ENCODE peak calls at places on chromosomes 11 and 22, in ten cellular contexts. One of them, this sample, is unnamed.

GRCh38 chr11:122721201-122721963 is 65.9 kb downstream of the UBASH3B start:
- DNase-seq in GM13977: no peak
- DNase-seq in lower lobe of right lung: no peak
- DNase-seq in dorsolateral prefrontal cortex: no peak
- DNase-seq in heart right ventricle: no peak
- DNase-seq in fibroblast of mammary gland: peak
- DNase-seq in lung: no peak
- DNase-seq in RWPE1: no peak
- DNase-seq in upper lobe of right lung: no peak
- DNase-seq in GM10248: no peak
- DNase-seq in this sample: no peak

GRCh38 chr11:96265972-96266371 is 77.0 kb downstream of the MAML2 start:
- DNase-seq in heart right ventricle: no peak
- DNase-seq in GM13977: no peak
- DNase-seq in lung: no peak
- DNase-seq in dorsolateral prefrontal cortex: no peak
- DNase-seq in upper lobe of right lung: no peak
- DNase-seq in lower lobe of right lung: no peak
- DNase-seq in GM10248: no peak
- DNase-seq in RWPE1: no peak
- DNase-seq in fibroblast of mammary gland: no peak
- DNase-seq in this sample: no peak

GRCh38 chr22:47129902-47130301 is 367.5 kb downstream of the TBC1D22A start:
- DNase-seq in GM13977: no peak
- DNase-seq in upper lobe of right lung: peak
- DNase-seq in lower lobe of right lung: peak
- DNase-seq in GM10248: no peak
- DNase-seq in dorsolateral prefrontal cortex: no peak
- DNase-seq in heart right ventricle: no peak
- DNase-seq in RWPE1: no peak
- DNase-seq in lung: no peak
- DNase-seq in fibroblast of mammary gland: no peak
- DNase-seq in this sample: no peak

GRCh38 chr22:27086728-27087450 is 429.5 kb downstream of the MIAT start:
- DNase-seq in GM13977: no peak
- DNase-seq in lower lobe of right lung: no peak
- DNase-seq in fibroblast of mammary gland: no peak
- DNase-seq in RWPE1: no peak
- DNase-seq in heart right ventricle: no peak
- DNase-seq in lung: no peak
- DNase-seq in GM10248: no peak
- DNase-seq in upper lobe of right lung: no peak
- DNase-seq in dorsolateral prefrontal cortex: no peak
- DNase-seq in this sample: no peak

GRCh38 chr11:113664069-113664980 is 41.8 kb downstream of the TMPRSS5 start:
- DNase-seq in dorsolateral prefrontal cortex: no peak
- DNase-seq in fibroblast of mammary gland: peak
- DNase-seq in upper lobe of right lung: no peak
- DNase-seq in RWPE1: peak
- DNase-seq in lung: no peak
- DNase-seq in lower lobe of right lung: no peak
- DNase-seq in GM13977: no peak
- DNase-seq in heart right ventricle: no peak
- DNase-seq in GM10248: no peak
- DNase-seq in this sample: peak

GRCh38 chr11:62588966-62589637 is 2.2 kb downstream of the TUT1 start:
- DNase-seq in GM13977: no peak
- DNase-seq in lower lobe of right lung: no peak
- DNase-seq in fibroblast of mammary gland: peak
- DNase-seq in heart right ventricle: no peak
- DNase-seq in RWPE1: no peak
- DNase-seq in GM10248: no peak
- DNase-seq in lung: no peak
- DNase-seq in dorsolateral prefrontal cortex: no peak
- DNase-seq in upper lobe of right lung: no peak
- DNase-seq in this sample: no peak

GRCh38 chr11:356610-357009 is 12.7 kb upstream of the B4GALNT4 start:
- DNase-seq in GM13977: no peak
- DNase-seq in RWPE1: no peak
- DNase-seq in upper lobe of right lung: no peak
- DNase-seq in dorsolateral prefrontal cortex: no peak
- DNase-seq in lower lobe of right lung: no peak
- DNase-seq in heart right ventricle: no peak
- DNase-seq in lung: no peak
- DNase-seq in GM10248: no peak
- DNase-seq in fibroblast of mammary gland: no peak
- DNase-seq in this sample: no peak

GRCh38 chr11:130499828-130500227 is 51.4 kb downstream of the ADAMTS15 start:
- DNase-seq in RWPE1: no peak
- DNase-seq in GM10248: no peak
- DNase-seq in lower lobe of right lung: no peak
- DNase-seq in dorsolateral prefrontal cortex: no peak
- DNase-seq in lung: no peak
- DNase-seq in heart right ventricle: no peak
- DNase-seq in GM13977: no peak
- DNase-seq in fibroblast of mammary gland: peak
- DNase-seq in upper lobe of right lung: no peak
- DNase-seq in this sample: no peak

GRCh38 chr11:119476038-119476437 is 53.1 kb upstream of the THY1 start:
- DNase-seq in RWPE1: no peak
- DNase-seq in dorsolateral prefrontal cortex: no peak
- DNase-seq in lung: no peak
- DNase-seq in lower lobe of right lung: no peak
- DNase-seq in heart right ventricle: no peak
- DNase-seq in fibroblast of mammary gland: no peak
- DNase-seq in upper lobe of right lung: no peak
- DNase-seq in GM10248: no peak
- DNase-seq in GM13977: no peak
- DNase-seq in this sample: no peak

GRCh38 chr11:66676279-66676919 is 1.3 kb downstream of the RBM4B start:
- DNase-seq in heart right ventricle: no peak
- DNase-seq in dorsolateral prefrontal cortex: no peak
- DNase-seq in lung: no peak
- DNase-seq in RWPE1: no peak
- DNase-seq in upper lobe of right lung: peak
- DNase-seq in GM10248: no peak
- DNase-seq in GM13977: no peak
- DNase-seq in fibroblast of mammary gland: no peak
- DNase-seq in lower lobe of right lung: no peak
- DNase-seq in this sample: no peak

GRCh38 chr22:40193429-40194421 is 16.0 kb downstream of the TNRC6B start:
- DNase-seq in lung: no peak
- DNase-seq in dorsolateral prefrontal cortex: no peak
- DNase-seq in GM10248: no peak
- DNase-seq in upper lobe of right lung: no peak
- DNase-seq in GM13977: no peak
- DNase-seq in RWPE1: no peak
- DNase-seq in lower lobe of right lung: no peak
- DNase-seq in fibroblast of mammary gland: peak
- DNase-seq in heart right ventricle: no peak
- DNase-seq in this sample: no peak

GRCh38 chr22:46545041-46545796 is 7.8 kb upstream of the CELSR1 start:
- DNase-seq in GM10248: no peak
- DNase-seq in lower lobe of right lung: no peak
- DNase-seq in fibroblast of mammary gland: peak
- DNase-seq in dorsolateral prefrontal cortex: no peak
- DNase-seq in lung: no peak
- DNase-seq in upper lobe of right lung: no peak
- DNase-seq in RWPE1: no peak
- DNase-seq in heart right ventricle: no peak
- DNase-seq in GM13977: no peak
- DNase-seq in this sample: no peak

GRCh38 chr11:34363363-34364084 is 5.7 kb upstream of the ABTB2 start:
- DNase-seq in GM13977: no peak
- DNase-seq in lung: no peak
- DNase-seq in dorsolateral prefrontal cortex: no peak
- DNase-seq in lower lobe of right lung: no peak
- DNase-seq in GM10248: no peak
- DNase-seq in RWPE1: no peak
- DNase-seq in fibroblast of mammary gland: peak
- DNase-seq in heart right ventricle: no peak
- DNase-seq in upper lobe of right lung: no peak
- DNase-seq in this sample: no peak

GRCh38 chr11:34364102-34364501 is 6.3 kb upstream of the ABTB2 start:
- DNase-seq in lung: no peak
- DNase-seq in dorsolateral prefrontal cortex: no peak
- DNase-seq in fibroblast of mammary gland: no peak
- DNase-seq in upper lobe of right lung: no peak
- DNase-seq in GM10248: no peak
- DNase-seq in GM13977: no peak
- DNase-seq in lower lobe of right lung: no peak
- DNase-seq in RWPE1: no peak
- DNase-seq in heart right ventricle: no peak
- DNase-seq in this sample: no peak

DNA sequence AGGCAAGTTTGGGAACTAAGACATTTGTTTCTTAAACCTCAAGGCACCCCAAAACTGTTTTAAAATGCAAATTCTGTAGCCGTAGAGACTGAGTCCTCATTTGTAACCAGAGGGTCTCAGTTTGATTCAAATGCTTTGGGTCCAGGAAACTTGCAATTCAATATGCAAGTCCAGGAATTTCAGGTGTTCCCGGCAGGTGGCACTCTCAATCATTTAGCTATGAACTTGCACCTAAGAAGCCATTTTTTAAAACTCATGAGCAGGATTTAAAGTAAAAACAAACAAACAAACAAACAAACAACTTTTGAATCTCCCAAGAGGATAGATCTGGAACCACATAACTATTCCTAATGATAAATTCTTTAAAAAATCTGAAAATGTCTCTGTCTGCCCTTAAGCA is 8.7 kb upstream of the ABTB2 start:
- DNase-seq in fibroblast of mammary gland: peak
- DNase-seq in GM13977: peak
- DNase-seq in heart right ventricle: no peak
- DNase-seq in RWPE1: no peak
- DNase-seq in upper lobe of right lung: no peak
- DNase-seq in lower lobe of right lung: peak
- DNase-seq in dorsolateral prefrontal cortex: no peak
- DNase-seq in lung: no peak
- DNase-seq in GM10248: peak
- DNase-seq in this sample: no peak
- TF ChIP-seq CTCF in fibroblast of mammary gland: peak
- TF ChIP-seq CTCF in GM13977: peak
- TF ChIP-seq CTCF in heart right ventricle: peak
- TF ChIP-seq CTCF in RWPE1: no peak
- TF ChIP-seq CTCF in upper lobe of right lung: peak
- TF ChIP-seq CTCF in lower lobe of right lung: peak
- TF ChIP-seq CTCF in dorsolateral prefrontal cortex: no peak
- TF ChIP-seq CTCF in lung: no peak
- TF ChIP-seq CTCF in GM10248: peak
- TF ChIP-seq CTCF in this sample: no peak

DNA sequence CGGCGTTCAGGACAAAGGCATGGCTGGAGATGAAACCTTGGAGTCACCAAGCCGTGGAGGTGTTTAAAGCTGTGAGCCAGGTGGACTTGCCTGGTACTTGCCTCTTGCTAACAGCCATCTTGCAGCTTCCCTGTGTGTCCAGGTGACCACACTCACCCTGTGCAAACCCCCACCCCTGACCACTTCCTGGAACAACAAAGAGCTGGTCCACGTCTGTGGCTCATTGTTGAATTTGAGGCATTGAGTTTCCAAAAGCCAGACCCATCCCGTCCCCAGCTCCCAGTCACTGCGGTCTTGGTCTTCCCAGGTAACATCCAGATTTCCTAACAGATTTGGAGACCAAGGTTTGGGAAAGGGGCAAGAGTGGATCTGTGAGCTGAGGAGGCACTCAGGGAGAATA is 18.5 kb downstream of the DHCR7 start:
- DNase-seq in heart right ventricle: no peak
- DNase-seq in upper lobe of right lung: peak
- DNase-seq in fibroblast of mammary gland: no peak
- DNase-seq in GM13977: no peak
- DNase-seq in dorsolateral prefrontal cortex: peak
- DNase-seq in lower lobe of right lung: no peak
- DNase-seq in lung: no peak
- DNase-seq in GM10248: no peak
- DNase-seq in RWPE1: no peak
- DNase-seq in this sample: no peak
- TF ChIP-seq CTCF in heart right ventricle: no peak
- TF ChIP-seq CTCF in upper lobe of right lung: no peak
- TF ChIP-seq CTCF in fibroblast of mammary gland: no peak
- TF ChIP-seq CTCF in GM13977: no peak
- TF ChIP-seq CTCF in dorsolateral prefrontal cortex: no peak
- TF ChIP-seq CTCF in lower lobe of right lung: no peak
- TF ChIP-seq CTCF in lung: no peak
- TF ChIP-seq CTCF in GM10248: no peak
- TF ChIP-seq CTCF in RWPE1: no peak
- TF ChIP-seq CTCF in this sample: no peak

GRCh38 chr11:60700689-60701508 is 1.5 kb downstream of the MS4A8 start:
- DNase-seq in GM13977: peak
- DNase-seq in upper lobe of right lung: no peak
- DNase-seq in GM10248: peak
- DNase-seq in RWPE1: peak
- DNase-seq in heart right ventricle: no peak
- DNase-seq in lower lobe of right lung: no peak
- DNase-seq in dorsolateral prefrontal cortex: no peak
- DNase-seq in lung: peak
- DNase-seq in fibroblast of mammary gland: peak
- DNase-seq in this sample: no peak
- TF ChIP-seq CTCF in GM13977: peak
- TF ChIP-seq CTCF in upper lobe of right lung: peak
- TF ChIP-seq CTCF in GM10248: peak
- TF ChIP-seq CTCF in RWPE1: peak
- TF ChIP-seq CTCF in heart right ventricle: no peak
- TF ChIP-seq CTCF in lower lobe of right lung: peak
- TF ChIP-seq CTCF in dorsolateral prefrontal cortex: peak
- TF ChIP-seq CTCF in lung: no peak
- TF ChIP-seq CTCF in fibroblast of mammary gland: peak
- TF ChIP-seq CTCF in this sample: peak

DNA sequence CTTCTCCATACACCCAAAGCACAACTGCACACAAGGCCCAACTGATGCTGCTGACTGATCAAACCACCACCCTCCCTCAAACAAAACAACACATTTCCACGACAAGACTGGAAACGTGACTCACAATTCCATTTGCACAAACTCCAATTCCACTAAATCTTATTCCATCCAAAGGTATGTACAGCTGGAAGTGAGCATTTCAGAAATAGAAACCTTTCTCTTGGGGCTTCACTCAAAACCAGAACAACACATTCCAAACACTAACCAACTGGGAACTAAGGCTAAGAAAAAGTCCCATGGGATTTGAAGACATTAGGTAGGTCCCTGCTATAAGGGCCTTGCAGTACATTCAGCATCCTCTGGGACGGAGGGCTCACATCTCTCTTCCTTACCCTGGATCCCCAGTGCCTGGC is 19.6 kb downstream of the MORC2 start:
- DNase-seq in lower lobe of right lung: no peak
- DNase-seq in heart right ventricle: no peak
- DNase-seq in GM10248: no peak
- DNase-seq in dorsolateral prefrontal cortex: no peak
- DNase-seq in fibroblast of mammary gland: peak
- DNase-seq in lung: no peak
- DNase-seq in upper lobe of right lung: no peak
- DNase-seq in RWPE1: no peak
- DNase-seq in GM13977: no peak
- DNase-seq in this sample: no peak
- TF ChIP-seq CTCF in lower lobe of right lung: no peak
- TF ChIP-seq CTCF in heart right ventricle: no peak
- TF ChIP-seq CTCF in GM10248: no peak
- TF ChIP-seq CTCF in dorsolateral prefrontal cortex: no peak
- TF ChIP-seq CTCF in fibroblast of mammary gland: no peak
- TF ChIP-seq CTCF in lung: no peak
- TF ChIP-seq CTCF in upper lobe of right lung: no peak
- TF ChIP-seq CTCF in RWPE1: no peak
- TF ChIP-seq CTCF in GM13977: no peak
- TF ChIP-seq CTCF in this sample: no peak

GRCh38 chr11:11952036-11952435 is 56.4 kb downstream of the DKK3 start:
- DNase-seq in upper lobe of right lung: no peak
- DNase-seq in fibroblast of mammary gland: no peak
- DNase-seq in GM10248: no peak
- DNase-seq in dorsolateral prefrontal cortex: no peak
- DNase-seq in lower lobe of right lung: no peak
- DNase-seq in GM13977: no peak
- DNase-seq in lung: no peak
- DNase-seq in heart right ventricle: no peak
- DNase-seq in RWPE1: no peak
- DNase-seq in this sample: no peak
- TF ChIP-seq CTCF in upper lobe of right lung: no peak
- TF ChIP-seq CTCF in fibroblast of mammary gland: no peak
- TF ChIP-seq CTCF in GM10248: no peak
- TF ChIP-seq CTCF in dorsolateral prefrontal cortex: no peak
- TF ChIP-seq CTCF in lower lobe of right lung: no peak
- TF ChIP-seq CTCF in GM13977: no peak
- TF ChIP-seq CTCF in lung: no peak
- TF ChIP-seq CTCF in heart right ventricle: no peak
- TF ChIP-seq CTCF in RWPE1: no peak
- TF ChIP-seq CTCF in this sample: no peak

This sample was measured in HFF-Myc.